ENCODE peak calls at places on chromosomes 5 and 9, in six cellular contexts. C, N, U, X, V and S are unnamed samples.

GRCh38 chr5:174239718-174240117 is 194.2 kb downstream of the NSG2 start:
- DNase-seq in C (no peak), N (no peak), U (no peak), X (no peak), V (no peak), S (no peak)

GRCh38 chr9:100455470-100455869 is 17.5 kb upstream of the TMEFF1 start:
- DNase-seq in C (no peak), N (no peak), U (no peak), X (no peak), V (no peak), S (no peak)

GRCh38 chr9:37582548-37583157 is 6.5 kb upstream of the FBXO10 start:
- DNase-seq in C (no peak), N (peak; percentile 58), U (no peak), X (peak; percentile 39), V (peak; percentile 27), S (no peak)

GRCh38 chr5:141597394-141597793 is 21.4 kb downstream of the DIAPH1 start:
- DNase-seq in C (no peak), N (no peak), U (no peak), X (peak; percentile 76), V (no peak), S (no peak)

GRCh38 chr9:114612272-114612923 is 1.3 kb downstream of the TMEM268 start:
- DNase-seq in C (no peak), N (no peak), U (peak; percentile 50), X (peak; percentile 46), V (no peak), S (no peak)

GRCh38 chr5:32259033-32259432 is 53.7 kb downstream of the MTMR12 start:
- DNase-seq in C (no peak), N (no peak), U (no peak), X (no peak), V (no peak), S (no peak)

GRCh38 chr9:10252174-10252573 is 360.6 kb downstream of the PTPRD start:
- DNase-seq in C (peak; percentile 53), N (no peak), U (no peak), X (no peak), V (peak; percentile 79), S (no peak)

GRCh38 chr9:99725852-99726251 is 95.8 kb upstream of the NR4A3 start:
- DNase-seq in C (no peak), N (no peak), U (no peak), X (no peak), V (no peak), S (no peak)

GRCh38 chr9:90965911-90966290 is 164.3 kb downstream of the SYK start:
- DNase-seq in C (no peak), N (no peak), U (no peak), X (no peak), V (no peak), S (no peak)

GRCh38 chr5:33936004-33936380 is 194 bp upstream of the RXFP3 start:
- DNase-seq in C (peak; percentile 34), N (peak; percentile 45), U (peak; percentile 72), X (no peak), V (peak; percentile 46), S (peak; percentile 89)